ENCODE peak calls at places on chromosomes 4 and X, in six cellular contexts. Y, B, R, E, X and F are unnamed samples.

GRCh38 chr4:15805583-15806517 is 27.7 kb downstream of the CD38 start:
- DNase-seq in Y (no peak), B (peak), R (peak), E (peak), X (peak), F (peak)

GRCh38 chrX:7828594-7828993 is 14.4 kb upstream of the VCX start:
- DNase-seq in Y (no peak), B (peak), R (no peak), E (peak), X (no peak), F (peak)

GRCh38 chrX:119887721-119888425 is 7.8 kb upstream of the AKAP14 start:
- DNase-seq in Y (peak), B (peak), R (peak), E (peak), X (peak), F (peak)

GRCh38 chr4:12126476-12126875 is 697.8 kb upstream of the HS3ST1 start:
- DNase-seq in Y (no peak), B (no peak), R (no peak), E (no peak), X (no peak), F (peak)

GRCh38 chr4:38488891-38489861 is 174.8 kb upstream of the KLF3 start:
- DNase-seq in Y (no peak), B (peak), R (no peak), E (no peak), X (no peak), F (no peak)

GRCh38 chr4:63717384-63717783 is 691.9 kb downstream of the TECRL start:
- DNase-seq in Y (no peak), B (peak), R (no peak), E (no peak), X (no peak), F (peak)

GRCh38 chr4:110823251-110823650 is 200.4 kb upstream of the PITX2 start:
- DNase-seq in Y (no peak), B (no peak), R (no peak), E (no peak), X (no peak), F (peak)

GRCh38 chr4:154626793-154627484 is 14.5 kb upstream of the FGG start:
- DNase-seq in Y (peak), B (peak), R (peak), E (peak), X (no peak), F (peak)

GRCh38 chr4:110361921-110362320 is 114.0 kb upstream of the ENPEP start:
- DNase-seq in Y (no peak), B (no peak), R (no peak), E (no peak), X (no peak), F (peak)

GRCh38 chr4:102116121-102116520 is 229.2 kb downstream of the SLC39A8 start:
- DNase-seq in Y (no peak), B (no peak), R (no peak), E (no peak), X (no peak), F (no peak)
- H3K4me3 ChIP-seq in Y (no peak), B (no peak), R (no peak), E (no peak), X (no peak), F (no peak)

GRCh38 chrX:87409113-87409841 is 108.3 kb upstream of the KLHL4 start:
- DNase-seq in Y (peak), B (no peak), R (peak), E (peak), X (no peak), F (peak)
- H3K4me3 ChIP-seq in Y (no peak), B (no peak), R (no peak), E (no peak), X (no peak), F (no peak)

DNA sequence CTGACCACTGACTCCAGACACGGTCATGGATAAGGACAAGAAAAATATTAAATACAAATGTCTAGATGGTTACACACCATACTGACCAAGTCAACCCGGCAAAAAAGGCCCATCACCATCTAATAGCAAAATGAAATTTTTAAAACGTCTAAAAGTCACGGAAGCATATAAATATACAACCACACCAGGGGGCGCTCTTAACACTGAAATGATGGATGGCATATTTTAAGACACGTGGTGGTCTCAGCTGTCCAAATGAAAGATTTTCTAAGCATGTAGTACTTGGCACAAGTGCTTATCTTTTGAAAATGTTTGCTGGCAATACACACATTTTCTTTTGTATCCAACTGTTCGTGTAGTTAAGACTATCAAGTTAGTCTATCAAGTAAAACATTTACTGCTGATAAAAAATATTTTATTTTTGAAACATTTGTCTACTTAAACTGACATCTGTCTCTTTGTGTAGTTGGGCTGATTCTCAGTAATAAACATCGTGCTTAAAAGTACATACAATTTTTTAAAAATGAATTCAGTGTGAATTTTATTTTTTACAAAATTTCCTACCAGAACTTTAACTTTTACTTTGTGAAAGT is 64.6 kb downstream of the COX7B2 start:
- DNase-seq in Y (peak), B (peak), R (peak), E (peak), X (no peak), F (peak)
- H3K4me3 ChIP-seq in Y (no peak), B (no peak), R (no peak), E (no peak), X (no peak), F (no peak)

GRCh38 chrX:139816204-139816603 is 108.2 kb upstream of the MCF2 start:
- DNase-seq in Y (no peak), B (no peak), R (no peak), E (no peak), X (no peak), F (no peak)
- H3K4me3 ChIP-seq in Y (no peak), B (no peak), R (no peak), E (no peak), X (no peak), F (no peak)